ENCODE peak calls at places on chromosomes 4 and X, in six cellular contexts. W, L, A, F, N and V are unnamed samples.

GRCh38 chrX:3712080-3712869 is 1.2 kb downstream of the PRKX start:
- DNase-seq in W (no peak), L (no peak), A (no peak), F (peak), N (no peak), V (no peak)

GRCh38 chrX:64389489-64389888 is 5.8 kb downstream of the MTMR8 start:
- DNase-seq in W (no peak), L (no peak), A (no peak), F (no peak), N (no peak), V (no peak)

GRCh38 chr4:170014359-170015008 is 11.7 kb downstream of the MFAP3L start:
- DNase-seq in W (no peak), L (no peak), A (peak), F (no peak), N (no peak), V (no peak)

GRCh38 chr4:34279011-34279410 is 1965.3 kb downstream of the ARAP2 start:
- DNase-seq in W (no peak), L (no peak), A (no peak), F (no peak), N (no peak), V (no peak)

GRCh38 chr4:37476256-37476655 is 209.9 kb downstream of the RELL1 start:
- DNase-seq in W (no peak), L (no peak), A (no peak), F (no peak), N (no peak), V (no peak)

GRCh38 chr4:3270141-3270611 is 21.2 kb downstream of the MSANTD1 start:
- DNase-seq in W (no peak), L (no peak), A (peak), F (no peak), N (no peak), V (no peak)

GRCh38 chr4:28233758-28234157 is 1373.1 kb downstream of the STIM2 start:
- DNase-seq in W (no peak), L (no peak), A (no peak), F (no peak), N (no peak), V (no peak)

GRCh38 chrX:154123241-154124219 is 20.5 kb upstream of the OPN1LW start:
- DNase-seq in W (no peak), L (no peak), A (peak), F (peak), N (peak), V (no peak)

GRCh38 chr4:99816611-99817309 is at the start of gene DAPP1:
- DNase-seq in W (no peak), L (peak), A (no peak), F (no peak), N (no peak), V (peak)

GRCh38 chr4:80393246-80393969 is 57.9 kb downstream of the CFAP299 start:
- DNase-seq in W (no peak), L (no peak), A (no peak), F (no peak), N (no peak), V (no peak)

GRCh38 chrX:9326369-9326768 is 138.5 kb upstream of the TBL1X start:
- DNase-seq in W (no peak), L (no peak), A (no peak), F (no peak), N (no peak), V (no peak)

GRCh38 chrX:138034136-138034535 is 468.2 kb downstream of the ZIC3 start:
- DNase-seq in W (no peak), L (no peak), A (peak), F (peak), N (no peak), V (peak)

GRCh38 chrX:85611926-85612325 is 232.5 kb upstream of the POF1B start:
- DNase-seq in W (no peak), L (no peak), A (peak), F (peak), N (no peak), V (peak)

GRCh38 chrX:79270401-79270800 is 96.7 kb downstream of the ITM2A start:
- DNase-seq in W (no peak), L (peak), A (no peak), F (peak), N (no peak), V (no peak)

GRCh38 chr4:22483551-22483981 is 32.3 kb downstream of the ADGRA3 start:
- DNase-seq in W (no peak), L (peak), A (no peak), F (no peak), N (no peak), V (no peak)

GRCh38 chrX:55816023-55816422 is 98.5 kb downstream of the RRAGB start:
- DNase-seq in W (no peak), L (no peak), A (no peak), F (no peak), N (no peak), V (no peak)

GRCh38 chr4:19982556-19982955 is 269.1 kb upstream of the SLIT2 start:
- DNase-seq in W (no peak), L (no peak), A (no peak), F (no peak), N (no peak), V (no peak)

GRCh38 chr4:181796502-181796901 is 446.7 kb upstream of the TENM3 start:
- DNase-seq in W (no peak), L (no peak), A (no peak), F (peak), N (no peak), V (no peak)

GRCh38 chrX:123181515-123181914 is 2.6 kb upstream of the GRIA3 start:
- DNase-seq in W (no peak), L (no peak), A (no peak), F (no peak), N (no peak), V (no peak)

GRCh38 chrX:4764888-4765287 is 1051.4 kb upstream of the PRKX start:
- DNase-seq in W (no peak), L (no peak), A (no peak), F (no peak), N (no peak), V (no peak)

GRCh38 chr4:85147481-85148076 is 181.1 kb upstream of the WDFY3 start:
- DNase-seq in W (peak), L (peak), A (peak), F (peak), N (peak), V (peak)

GRCh38 chrX:71650333-71650969 is 16.9 kb upstream of the LOC101059915 start:
- DNase-seq in W (no peak), L (no peak), A (no peak), F (peak), N (peak), V (no peak)

GRCh38 chr4:146330392-146330791 is 116.1 kb downstream of the REELD1 start:
- DNase-seq in W (no peak), L (no peak), A (no peak), F (no peak), N (no peak), V (no peak)

GRCh38 chr4:82247629-82248028 is 126.2 kb downstream of the HNRNPD start:
- DNase-seq in W (no peak), L (no peak), A (no peak), F (no peak), N (no peak), V (no peak)

GRCh38 chr4:7736436-7737267 is 203.0 kb downstream of the AFAP1 start:
- DNase-seq in W (no peak), L (no peak), A (no peak), F (no peak), N (no peak), V (peak)

GRCh38 chr4:16890651-16891050 is 7.8 kb downstream of the LDB2 start:
- DNase-seq in W (no peak), L (no peak), A (no peak), F (no peak), N (no peak), V (no peak)

GRCh38 chrX:39835241-39835640 is 262.5 kb downstream of the BCOR start:
- DNase-seq in W (no peak), L (no peak), A (no peak), F (no peak), N (no peak), V (no peak)

GRCh38 chr4:176054942-176055341 is 10.7 kb upstream of the WDR17 start:
- DNase-seq in W (no peak), L (no peak), A (no peak), F (no peak), N (no peak), V (peak)

GRCh38 chrX:109943092-109943739 is 59.7 kb upstream of the TMEM164 start:
- DNase-seq in W (no peak), L (no peak), A (no peak), F (peak), N (no peak), V (no peak)

GRCh38 chrX:71056857-71057256 is 11.3 kb downstream of the SNX12 start:
- DNase-seq in W (no peak), L (no peak), A (no peak), F (no peak), N (no peak), V (no peak)

DNA sequence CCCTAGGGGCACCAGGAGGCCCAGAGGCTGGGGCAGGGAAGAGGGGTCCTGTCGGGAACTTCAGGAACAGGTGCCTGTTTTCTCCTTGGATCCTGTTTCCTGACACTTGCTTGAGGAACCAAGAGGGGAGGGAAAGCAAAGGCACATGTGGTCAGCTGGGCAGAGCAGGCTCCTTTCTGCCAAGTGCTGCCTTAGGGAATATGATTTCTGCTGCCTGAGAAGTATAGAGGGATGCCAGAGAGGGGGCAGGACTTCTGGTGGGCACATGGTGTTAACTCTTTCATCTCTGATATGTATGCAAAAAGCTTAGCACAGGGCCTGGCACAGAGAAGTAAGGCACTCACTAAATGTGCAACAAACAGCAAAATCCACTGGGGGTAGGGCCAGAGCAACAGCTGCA is 51.2 kb upstream of the PJA1 start:
- DNase-seq in W (no peak), L (no peak), A (peak), F (no peak), N (no peak), V (no peak)
- TF ChIP-seq JUND in W (no peak), L (no peak), A (no peak), F (no peak), N (no peak), V (no peak)

GRCh38 chr4:186104114-186104894 is at the start of gene FAM149A:
- DNase-seq in W (peak), L (no peak), A (no peak), F (no peak), N (no peak), V (no peak)

GRCh38 chr4:186102931-186103330 is 1.6 kb upstream of the FAM149A start:
- DNase-seq in W (no peak), L (no peak), A (no peak), F (no peak), N (no peak), V (no peak)

GRCh38 chr4:186104895-186105720 is 604 bp downstream of the FAM149A start:
- DNase-seq in W (no peak), L (no peak), A (peak), F (no peak), N (no peak), V (no peak)

GRCh38 chr4:186108391-186108790 is 3.9 kb downstream of the FAM149A start:
- DNase-seq in W (no peak), L (no peak), A (no peak), F (no peak), N (no peak), V (no peak)

GRCh38 chr4:186105721-186106335 is 1.3 kb downstream of the FAM149A start:
- DNase-seq in W (no peak), L (no peak), A (peak), F (peak), N (no peak), V (no peak)
- TF ChIP-seq JUND in W (no peak), L (no peak), A (no peak), F (no peak), N (no peak), V (no peak)

DNA sequence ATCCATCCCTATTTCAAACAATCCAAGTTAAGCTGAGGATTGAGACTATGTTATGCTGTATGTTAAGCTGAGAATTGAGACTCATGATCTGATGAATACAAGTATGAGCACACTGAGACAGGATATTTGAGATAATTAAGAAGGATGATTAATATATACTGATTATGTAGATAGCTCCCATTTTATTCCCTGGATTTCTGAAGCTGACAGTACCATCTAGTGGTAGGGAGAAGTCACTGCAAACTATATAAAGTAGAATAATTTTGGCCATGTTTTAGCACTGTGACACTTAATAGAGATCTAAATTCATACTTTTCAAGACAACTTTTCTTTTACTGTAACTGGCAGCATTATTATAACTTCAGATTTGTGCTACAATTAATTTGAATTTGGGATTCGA is 63.8 kb upstream of the HPRT1 start:
- DNase-seq in W (no peak), L (no peak), A (peak), F (no peak), N (no peak), V (no peak)
- TF ChIP-seq JUND in W (no peak), L (no peak), A (no peak), F (no peak), N (no peak), V (no peak)

DNA sequence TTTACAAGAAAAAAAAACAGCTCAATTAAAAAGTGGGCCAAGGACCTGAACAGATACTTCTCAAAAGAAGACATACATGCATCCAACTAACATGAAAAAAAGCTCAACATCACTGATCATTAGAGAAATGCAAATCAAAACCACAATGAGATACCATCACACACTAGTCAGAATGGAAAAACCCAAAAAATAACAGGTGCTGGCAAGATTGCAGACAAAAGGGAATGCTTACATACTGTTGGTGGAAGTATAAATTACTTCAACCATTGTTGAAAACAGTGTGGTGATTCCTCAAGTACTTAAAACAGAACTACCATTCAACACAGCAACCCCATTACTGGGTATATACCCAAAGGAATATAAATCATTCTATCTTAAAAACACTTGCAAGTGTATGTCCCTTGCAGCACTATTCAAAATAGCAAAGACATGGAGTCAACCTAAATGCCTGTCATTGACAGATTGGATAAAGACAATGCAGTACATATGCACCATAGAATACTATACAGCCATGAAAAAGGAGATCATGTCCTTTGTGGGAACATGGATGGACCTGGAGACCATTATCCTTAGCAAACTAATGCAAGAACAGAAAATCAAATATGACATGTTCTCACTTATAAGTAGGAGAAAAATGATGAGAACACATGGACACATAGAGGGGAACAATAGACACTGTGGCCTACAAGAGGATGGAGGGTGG is 97.6 kb downstream of the RAB28 start:
- DNase-seq in W (no peak), L (peak), A (no peak), F (no peak), N (no peak), V (no peak)
- TF ChIP-seq JUND in W (no peak), L (no peak), A (no peak), F (no peak), N (no peak), V (no peak)

GRCh38 chr4:112145820-112146813 is 863 bp downstream of the FAM241A start:
- DNase-seq in W (no peak), L (peak), A (peak), F (peak), N (no peak), V (peak)
- TF ChIP-seq JUND in W (no peak), L (no peak), A (no peak), F (no peak), N (no peak), V (no peak)

DNA sequence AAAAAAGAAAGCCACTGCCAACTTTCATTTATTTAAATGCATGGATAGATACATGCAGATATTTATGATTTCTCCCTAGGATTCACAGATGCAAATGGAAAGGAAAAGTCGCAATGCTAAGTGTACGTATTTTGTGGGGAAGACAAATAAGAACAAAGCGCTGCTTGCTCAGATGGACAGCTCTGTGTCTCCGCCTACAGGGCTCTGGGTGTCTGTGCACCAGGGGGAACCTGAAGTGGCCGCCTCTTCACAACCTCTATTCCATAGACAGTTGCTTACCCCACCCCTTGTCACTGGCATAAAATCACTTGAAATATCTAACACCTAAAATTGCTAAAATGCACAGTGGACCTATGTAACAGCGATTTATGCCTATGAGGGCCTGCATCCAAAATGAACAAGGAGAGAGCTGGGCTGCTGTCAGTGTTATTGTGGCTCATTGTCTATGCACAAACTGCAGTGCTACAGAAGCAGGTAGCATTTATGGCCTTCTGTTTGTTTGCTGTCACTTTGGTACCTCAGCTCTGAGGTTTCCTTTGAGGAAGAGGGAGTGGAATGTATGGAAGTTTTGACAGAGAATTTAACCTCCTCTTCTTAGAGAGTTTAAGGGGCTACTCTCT is 58.6 kb upstream of the PAGE1 start:
- DNase-seq in W (peak), L (no peak), A (peak), F (peak), N (peak), V (peak)
- TF ChIP-seq JUND in W (no peak), L (no peak), A (no peak), F (no peak), N (no peak), V (no peak)